ENCODE peak calls at places on chromosome 22, in ten cellular contexts. E is body of pancreas; W is kidney tubule cell; B is CD8-positive, alpha-beta memory T cell; C is stomach; J is activated naive CD8-positive, alpha-beta T cell treated with anti-CD3 and anti-CD28 coated beads for 36 hours; R is GM03348; U is GM12892; G is astrocyte of the spinal cord; S is neuronal stem cell. F is an unnamed sample.

GRCh38 chr22:50250555-50251471 is at the start of gene HDAC10:
- DNase-seq in U (peak; percentile 94), W (peak; percentile 84), R (peak; percentile 95), B (peak; percentile 68), G (peak; percentile 78), S (peak; percentile 83), J (peak; percentile 91), E (peak; percentile 83), C (peak; percentile 90), F (no peak)

GRCh38 chr22:30283342-30283741 is 6.0 kb downstream of the CASTOR1 start:
- DNase-seq in B (no peak), S (no peak), R (no peak), J (no peak), U (no peak), W (no peak), G (no peak), E (no peak), C (no peak), F (no peak)

GRCh38 chr22:22955866-22956535 is 68.4 kb downstream of the IGLL5 start:
- DNase-seq in B (peak; percentile 51), W (peak; percentile 65), J (peak; percentile 54), C (peak; percentile 78), S (peak; percentile 79), E (peak; percentile 74), G (peak; percentile 62), R (peak; percentile 84), U (no peak), F (peak; percentile 39)

GRCh38 chr22:46632646-46633249 is 12.6 kb downstream of the GRAMD4 start:
- DNase-seq in S (no peak), G (no peak), B (no peak), W (no peak), R (no peak), C (no peak), J (no peak), U (no peak), E (no peak), F (no peak)

GRCh38 chr22:30127749-30128166 is 47.5 kb downstream of the HORMAD2 start:
- DNase-seq in J (no peak), U (no peak), W (peak; percentile 4), B (no peak), E (no peak), G (peak; percentile 67), R (peak; percentile 41), S (no peak), C (no peak), F (no peak)

GRCh38 chr22:25453058-25453457 is 111.4 kb upstream of the GRK3 start:
- DNase-seq in U (no peak), E (no peak), G (no peak), S (no peak), C (no peak), J (no peak), B (no peak), R (no peak), W (no peak), F (no peak)

GRCh38 chr22:36948273-36949055 is 35.0 kb downstream of the CSF2RB start:
- DNase-seq in S (no peak), R (no peak), C (no peak), W (no peak), E (no peak), G (no peak), U (no peak), J (no peak), B (no peak), F (no peak)

GRCh38 chr22:42685941-42686666 is 34.6 kb downstream of the A4GALT start:
- DNase-seq in B (no peak), E (no peak), W (no peak), R (peak; percentile 31), S (no peak), G (no peak), J (no peak), U (no peak), C (peak; percentile 49), F (no peak)

GRCh38 chr22:25970996-25971811 is 198.1 kb upstream of the SEZ6L start:
- DNase-seq in S (no peak), C (no peak), R (no peak), J (no peak), W (peak; percentile 1), E (no peak), B (no peak), G (no peak), U (no peak), F (peak; percentile 35)